ENCODE peak calls at places on chromosomes 2 and 18, in five cellular contexts. O is psoas muscle, D is astrocyte, N is body of pancreas, U is esophagus squamous epithelium. Y is an unnamed sample.

GRCh38 chr2:157627594-157628281 is 926 bp downstream of the ACVR1C start:
- DNase-seq in D (peak), O (no peak), N (peak), U (no peak), Y (no peak)

GRCh38 chr2:218393750-218394290 is 5.8 kb upstream of the CTDSP1 start:
- DNase-seq in O (no peak), N (no peak), D (no peak), U (no peak), Y (no peak)

GRCh38 chr18:36321636-36322407 is 24.3 kb downstream of the FHOD3 start:
- DNase-seq in N (no peak), U (no peak), O (no peak), D (peak), Y (peak)

GRCh38 chr18:79791141-79791972 is 6.4 kb upstream of the KCNG2 start:
- DNase-seq in O (peak), D (peak), U (no peak), N (peak), Y (peak)

GRCh38 chr2:58913082-58913726 is 672.1 kb upstream of the FANCL start:
- DNase-seq in O (no peak), U (no peak), D (no peak), N (no peak), Y (no peak)

GRCh38 chr18:31950620-31951019 is 7.7 kb upstream of the TRAPPC8 start:
- DNase-seq in N (no peak), U (no peak), D (no peak), O (no peak), Y (no peak)

GRCh38 chr2:167825664-167826063 is 421.7 kb downstream of the STK39 start:
- DNase-seq in D (peak), N (no peak), U (no peak), O (no peak), Y (no peak)

GRCh38 chr2:68637047-68637446 is 6.3 kb upstream of the PROKR1 start:
- DNase-seq in U (no peak), N (no peak), O (no peak), D (no peak), Y (no peak)

GRCh38 chr18:22195052-22195451 is 25.7 kb downstream of the GATA6 start:
- DNase-seq in N (no peak), D (no peak), O (no peak), U (no peak), Y (no peak)

GRCh38 chr2:168717790-168718502 is 84.5 kb upstream of the NOSTRIN start:
- DNase-seq in N (no peak), D (peak), U (no peak), O (no peak), Y (peak)

GRCh38 chr2:71173096-71173495 is 42.7 kb downstream of the MPHOSPH10 start:
- DNase-seq in D (no peak), O (no peak), N (no peak), U (no peak), Y (no peak)

GRCh38 chr2:20617892-20618467 is 32.9 kb downstream of the HS1BP3 start:
- DNase-seq in D (peak), U (peak), N (peak), O (peak), Y (peak)

GRCh38 chr2:52220393-52220792 is 1188.5 kb upstream of the NRXN1 start:
- DNase-seq in O (peak), N (peak), D (no peak), U (no peak), Y (no peak)

GRCh38 chr2:20313659-20314058 is 37.0 kb downstream of the PUM2 start:
- DNase-seq in U (no peak), N (no peak), O (no peak), D (no peak), Y (no peak)

GRCh38 chr18:41996020-41996419 is 41.0 kb downstream of the PIK3C3 start:
- DNase-seq in D (no peak), N (no peak), O (no peak), U (no peak), Y (no peak)

GRCh38 chr2:153971250-153971649 is 99.5 kb downstream of the GALNT13 start:
- DNase-seq in N (no peak), O (no peak), D (peak), U (no peak), Y (no peak)

DNA sequence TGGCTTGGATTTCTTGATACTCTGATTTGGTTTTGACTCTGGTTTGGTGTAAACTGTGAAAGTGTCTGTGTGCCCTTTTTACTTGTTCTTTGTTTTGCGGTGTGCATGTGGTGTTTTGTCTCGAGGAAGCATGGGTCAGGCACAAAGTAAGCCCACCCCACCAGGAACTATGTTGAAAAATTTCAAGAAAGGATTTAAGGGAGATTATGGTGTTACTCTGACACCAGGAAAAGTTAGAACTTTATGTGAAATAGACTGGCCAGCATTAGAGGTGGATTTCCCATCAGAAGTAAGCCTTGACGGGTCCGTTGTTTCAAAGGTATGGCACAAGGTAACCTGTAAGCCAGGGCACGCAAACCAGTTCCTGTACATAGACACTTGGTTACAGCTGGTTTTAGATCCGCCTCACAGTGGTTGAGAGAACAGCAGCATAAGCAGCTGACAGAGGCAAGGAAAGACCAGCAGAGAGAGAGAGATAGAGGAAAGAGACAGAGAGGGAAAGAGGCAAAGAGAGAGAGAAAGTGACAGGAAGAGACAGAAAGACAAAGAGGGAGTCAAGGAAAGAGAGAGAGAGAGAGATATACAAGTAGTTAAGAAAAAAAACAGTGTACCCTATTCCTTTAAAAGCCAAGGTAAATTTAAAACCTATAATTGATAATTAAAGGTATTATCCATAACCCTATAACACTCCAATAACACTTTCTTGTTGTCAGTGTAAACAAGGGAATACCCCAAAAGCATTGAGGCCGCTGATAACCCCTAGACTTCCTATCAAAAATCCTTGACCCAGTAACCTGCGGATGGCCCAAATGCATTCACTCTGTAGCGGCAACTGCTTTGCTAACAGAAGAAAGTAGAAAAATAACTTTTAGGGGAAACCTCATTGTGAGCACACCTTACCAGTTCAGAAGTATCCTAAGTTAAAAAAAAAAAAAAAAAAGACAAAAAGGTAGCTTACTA is 42.6 kb downstream of the TFPI start:
- DNase-seq in O (no peak), D (no peak), N (no peak), U (no peak), Y (no peak)
- H3K4me3 ChIP-seq in O (no peak), D (no peak), N (no peak), U (no peak), Y (no peak)

GRCh38 chr2:30115981-30116285 is 30.9 kb upstream of the YPEL5 start:
- DNase-seq in U (no peak), N (no peak), O (no peak), D (no peak), Y (no peak)
- TF ChIP-seq CTCF in U (no peak), N (no peak), O (no peak), D (no peak), Y (no peak)

GRCh38 chr2:79511320-79511951 is 1.4 kb upstream of the CTNNA2 start:
- DNase-seq in N (peak), U (no peak), O (no peak), D (peak), Y (peak)

GRCh38 chr2:79512442-79513401 is at the start of gene CTNNA2:
- DNase-seq in D (peak), N (peak), U (no peak), O (peak), Y (peak)
- H3K4me3 ChIP-seq in D (peak), N (no peak), U (no peak), O (peak), Y (peak)

DNA sequence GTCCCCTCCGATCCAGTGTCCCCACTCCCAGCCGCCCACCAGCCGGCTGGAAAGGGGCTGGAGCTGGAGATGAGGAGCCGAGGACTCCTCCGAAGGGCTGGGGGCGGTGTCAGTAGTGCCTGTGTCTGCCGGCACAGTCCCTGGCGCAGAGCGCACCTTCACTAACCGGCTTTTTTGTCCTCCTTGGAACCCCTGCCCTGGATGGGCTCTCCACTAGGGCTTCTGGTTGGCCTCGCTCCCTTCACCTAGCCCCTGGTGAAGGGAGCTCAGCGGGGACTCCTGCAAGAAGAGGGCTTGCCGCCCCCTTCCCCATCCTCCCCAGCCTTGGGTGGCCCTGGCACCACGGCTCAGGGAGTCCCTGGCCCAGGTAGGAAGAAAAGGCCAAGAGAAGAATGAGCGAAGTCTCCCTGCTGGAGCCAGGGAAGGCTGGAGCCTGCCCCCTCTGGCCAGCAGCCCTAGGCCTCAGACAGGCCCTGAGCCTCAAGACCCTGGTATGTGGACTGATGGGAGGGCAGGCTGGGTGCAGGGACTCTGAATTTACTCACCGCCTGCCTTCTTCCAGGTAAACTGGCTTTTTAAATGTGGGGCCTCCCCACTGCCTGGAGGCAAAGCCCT is 570 bp upstream of the ECEL1 start:
- DNase-seq in N (no peak), O (no peak), U (no peak), D (no peak), Y (no peak)
- TF ChIP-seq CTCF in N (no peak), O (no peak), U (no peak), D (no peak), Y (no peak)

GRCh38 chr2:110211938-110212858 is at the start of gene MTLN:
- DNase-seq in U (no peak), D (peak), N (peak), O (peak), Y (peak)
- H3K4me3 ChIP-seq in U (peak), D (peak), N (peak), O (peak), Y (peak)

DNA sequence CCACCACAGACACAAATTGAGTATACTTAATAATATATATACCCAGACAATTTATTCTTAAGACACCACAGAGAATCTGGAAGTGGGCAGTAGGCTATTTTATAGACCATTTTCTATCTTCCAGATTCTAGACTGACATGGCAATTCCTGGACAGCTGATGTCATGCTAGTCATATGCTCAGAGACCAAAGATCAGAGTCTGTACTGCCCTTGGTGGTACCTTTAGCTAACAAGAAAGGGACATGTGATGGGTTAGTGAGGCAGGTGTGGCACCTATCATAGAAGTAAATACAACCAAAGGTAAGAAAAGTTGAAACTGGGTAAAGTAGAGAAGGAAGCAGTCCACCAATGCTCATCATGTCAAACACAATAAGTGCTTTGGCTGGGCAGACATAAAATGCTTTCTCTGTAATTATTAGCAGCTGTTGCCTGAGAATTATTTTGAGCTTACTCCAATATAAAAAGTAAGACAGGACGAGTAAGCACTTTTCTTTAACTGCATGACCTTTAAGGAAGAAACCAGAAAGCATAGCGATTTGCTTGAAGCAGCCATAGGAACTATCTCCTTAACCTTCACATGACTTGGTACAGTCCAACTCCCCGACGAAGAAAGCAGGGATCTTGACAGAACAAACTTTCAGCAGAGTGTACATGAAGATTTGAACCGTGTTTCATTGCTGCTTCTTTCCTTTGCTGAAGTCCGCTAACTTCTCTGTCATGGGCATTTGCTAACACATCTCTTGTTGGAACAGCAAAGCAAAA is 47.1 kb downstream of the SLC40A1 start:
- DNase-seq in D (no peak), O (no peak), N (no peak), U (no peak), Y (peak)
- TF ChIP-seq CTCF in D (no peak), O (no peak), N (no peak), U (no peak), Y (no peak)

GRCh38 chr18:57429607-57430165 is 5.5 kb upstream of the ONECUT2 start:
- DNase-seq in U (no peak), D (no peak), O (no peak), N (no peak), Y (no peak)
- H3K4me3 ChIP-seq in U (no peak), D (no peak), O (peak), N (no peak), Y (no peak)

Y was measured in AG10803.